ENCODE peak calls at places on chromosomes 12 and 14, in seven cellular contexts. E is IMR-90, Z is ascending aorta, K is cardiac muscle cell, G is Panc1, Y is right atrium auricular region, V is heart right ventricle. W is an unnamed sample.
A peak's percentile ranks its signal among the peaks of the same experiment; 100 is the strongest.

GRCh38 chr12:109258607-109259544 is 50.2 kb downstream of the FOXN4 start:
- DNase-seq in E (no peak), Z (no peak), K (no peak), G (no peak), Y (no peak), V (no peak), W (no peak)

GRCh38 chr12:31023271-31023724 is 50.4 kb upstream of the DDX11 start:
- DNase-seq in E (no peak), Z (peak; percentile 52), K (no peak), G (no peak), Y (no peak), V (no peak), W (no peak)

GRCh38 chr12:119666226-119666808 is 1.6 kb upstream of the PRKAB1 start:
- DNase-seq in E (no peak), Z (no peak), K (no peak), G (no peak), Y (no peak), V (no peak), W (no peak)

GRCh38 chr12:21354641-21355040 is 18.1 kb upstream of the IAPP start:
- DNase-seq in E (no peak), Z (no peak), K (no peak), G (no peak), Y (no peak), V (no peak), W (no peak)

GRCh38 chr14:98195256-98195655 is 1076.7 kb downstream of the BCL11B start:
- DNase-seq in E (no peak), Z (no peak), K (no peak), G (no peak), Y (no peak), V (no peak), W (no peak)

GRCh38 chr12:104219361-104219892 is 3.8 kb downstream of the TXNRD1 start:
- DNase-seq in E (peak; percentile 98), Z (no peak), K (no peak), G (peak; percentile 82), Y (no peak), V (no peak), W (no peak)

GRCh38 chr14:102655154-102655553 is 62.7 kb downstream of the RCOR1 start:
- DNase-seq in E (peak; percentile 57), Z (no peak), K (no peak), G (no peak), Y (no peak), V (no peak), W (no peak)

GRCh38 chr12:104049278-104050257 is at the start of gene GLT8D2:
- DNase-seq in E (peak; percentile 86), Z (peak; percentile 78), K (peak; percentile 85), G (no peak), Y (peak; percentile 65), V (peak; percentile 66), W (peak; percentile 79)

GRCh38 chr12:27650011-27650410 is 46.2 kb upstream of the REP15 start:
- DNase-seq in E (no peak), Z (no peak), K (no peak), G (no peak), Y (no peak), V (no peak), W (no peak)

GRCh38 chr14:99143126-99143525 is 128.9 kb downstream of the BCL11B start:
- DNase-seq in E (no peak), Z (no peak), K (no peak), G (no peak), Y (no peak), V (no peak), W (no peak)

GRCh38 chr12:103626498-103626897 is 39.4 kb downstream of the STAB2 start:
- DNase-seq in E (peak; percentile 51), Z (peak; percentile 67), K (peak; percentile 44), G (no peak), Y (peak; percentile 71), V (peak; percentile 43), W (peak; percentile 73)

GRCh38 chr12:93379432-93380308 is 1.9 kb downstream of the NUDT4 start:
- DNase-seq in E (peak; percentile 14), Z (no peak), K (no peak), G (no peak), Y (peak; percentile 40), V (no peak), W (no peak)

GRCh38 chr12:123934016-123934620 is 38.5 kb downstream of the CCDC92 start:
- DNase-seq in E (no peak), Z (peak; percentile 48), K (no peak), G (no peak), Y (no peak), V (no peak), W (no peak)

GRCh38 chr14:53496668-53497067 is 343.5 kb upstream of the DDHD1 start:
- DNase-seq in E (no peak), Z (no peak), K (no peak), G (no peak), Y (no peak), V (no peak), W (no peak)

GRCh38 chr14:79424462-79424861 is 786.8 kb downstream of the DIO2 start:
- DNase-seq in E (peak; percentile 63), Z (no peak), K (no peak), G (no peak), Y (no peak), V (no peak), W (no peak)

GRCh38 chr14:92513966-92514843 is 624 bp downstream of the RIN3 start:
- DNase-seq in E (peak; percentile 22), Z (no peak), K (peak; percentile 19), G (no peak), Y (no peak), V (no peak), W (peak; percentile 68)

GRCh38 chr12:25387136-25388050 is 136.7 kb upstream of the KRAS start:
- DNase-seq in E (peak; percentile 92), Z (peak; percentile 92), K (peak; percentile 92), G (peak; percentile 92), Y (peak; percentile 91), V (peak; percentile 73), W (peak; percentile 93)

GRCh38 chr12:25384954-25385216 is 134.2 kb upstream of the KRAS start:
- DNase-seq in E (no peak), Z (no peak), K (no peak), G (no peak), Y (no peak), V (no peak), W (no peak)

GRCh38 chr12:25384038-25384953 is 133.6 kb upstream of the KRAS start:
- DNase-seq in E (peak; percentile 11), Z (no peak), K (no peak), G (no peak), Y (no peak), V (no peak), W (no peak)

GRCh38 chr12:25388216-25388615 is 137.5 kb upstream of the KRAS start:
- DNase-seq in E (peak; percentile 25), Z (no peak), K (no peak), G (no peak), Y (no peak), V (no peak), W (no peak)

GRCh38 chr12:25386823-25387134 is 136.1 kb upstream of the KRAS start:
- DNase-seq in E (no peak), Z (no peak), K (peak; percentile 15), G (no peak), Y (no peak), V (no peak), W (peak; percentile 33)
- H3K27ac ChIP-seq in E (peak overlapping the region; percentile 85), Z (peak overlapping the region; percentile 100), K (peak overlapping the region; percentile 97), G (peak overlapping the region; percentile 85), Y (peak overlapping the region; percentile 99), V (peak overlapping the region; percentile 99), W (peak overlapping the region; percentile 84)

DNA sequence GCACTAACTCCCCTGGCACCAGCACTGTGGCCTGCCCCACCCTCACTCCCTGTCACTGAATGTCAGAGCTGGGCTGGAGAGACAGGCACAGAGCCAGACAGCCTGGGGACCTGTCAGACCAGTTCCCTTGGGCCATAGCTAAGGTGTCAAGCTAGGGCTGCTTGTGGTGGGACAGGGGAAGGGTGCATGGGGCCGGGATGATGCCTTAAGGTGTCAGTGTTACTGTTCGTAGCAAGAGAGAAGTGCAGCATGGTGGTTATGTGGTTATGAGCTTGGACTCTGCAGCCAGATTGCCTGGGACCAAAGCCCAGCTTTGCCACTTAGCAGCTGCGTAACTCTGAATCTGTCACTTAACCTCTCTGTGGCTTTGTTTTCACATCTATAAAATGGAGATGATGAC is 3.8 kb downstream of the RAPGEF3 start:
- DNase-seq in E (no peak), Z (no peak), K (no peak), G (no peak), Y (no peak), V (peak; percentile 50), W (no peak)
- H3K4me3 ChIP-seq in E (no peak overlapping the region), Z (peak overlapping the region; percentile 81), K (no peak overlapping the region), G (no peak overlapping the region), Y (peak overlapping the region; percentile 65), V (no peak overlapping the region), W (no peak overlapping the region)

GRCh38 chr14:89330236-89331002 is 86.6 kb downstream of the FOXN3 start:
- DNase-seq in E (peak; percentile 97), Z (peak; percentile 87), K (no peak), G (no peak), Y (peak; percentile 78), V (no peak), W (no peak)
- H3K27ac ChIP-seq in E (peak overlapping the region; percentile 70), Z (peak overlapping the region; percentile 29), K (no peak overlapping the region), G (no peak overlapping the region), Y (peak overlapping the region; percentile 31), V (no peak overlapping the region), W (no peak overlapping the region)

GRCh38 chr14:103930051-103930604 is 1.9 kb downstream of the TDRD9 start:
- DNase-seq in E (no peak), Z (no peak), K (no peak), G (no peak), Y (no peak), V (no peak), W (no peak)

GRCh38 chr14:103925316-103925715 is 2.9 kb upstream of the TDRD9 start:
- DNase-seq in E (no peak), Z (no peak), K (no peak), G (no peak), Y (no peak), V (no peak), W (no peak)

GRCh38 chr14:103931422-103931821 is 3.2 kb downstream of the TDRD9 start:
- DNase-seq in E (no peak), Z (no peak), K (no peak), G (no peak), Y (no peak), V (no peak), W (no peak)

GRCh38 chr14:103927566-103927965 is 690 bp upstream of the TDRD9 start:
- DNase-seq in E (no peak), Z (no peak), K (no peak), G (no peak), Y (no peak), V (no peak), W (no peak)

DNA sequence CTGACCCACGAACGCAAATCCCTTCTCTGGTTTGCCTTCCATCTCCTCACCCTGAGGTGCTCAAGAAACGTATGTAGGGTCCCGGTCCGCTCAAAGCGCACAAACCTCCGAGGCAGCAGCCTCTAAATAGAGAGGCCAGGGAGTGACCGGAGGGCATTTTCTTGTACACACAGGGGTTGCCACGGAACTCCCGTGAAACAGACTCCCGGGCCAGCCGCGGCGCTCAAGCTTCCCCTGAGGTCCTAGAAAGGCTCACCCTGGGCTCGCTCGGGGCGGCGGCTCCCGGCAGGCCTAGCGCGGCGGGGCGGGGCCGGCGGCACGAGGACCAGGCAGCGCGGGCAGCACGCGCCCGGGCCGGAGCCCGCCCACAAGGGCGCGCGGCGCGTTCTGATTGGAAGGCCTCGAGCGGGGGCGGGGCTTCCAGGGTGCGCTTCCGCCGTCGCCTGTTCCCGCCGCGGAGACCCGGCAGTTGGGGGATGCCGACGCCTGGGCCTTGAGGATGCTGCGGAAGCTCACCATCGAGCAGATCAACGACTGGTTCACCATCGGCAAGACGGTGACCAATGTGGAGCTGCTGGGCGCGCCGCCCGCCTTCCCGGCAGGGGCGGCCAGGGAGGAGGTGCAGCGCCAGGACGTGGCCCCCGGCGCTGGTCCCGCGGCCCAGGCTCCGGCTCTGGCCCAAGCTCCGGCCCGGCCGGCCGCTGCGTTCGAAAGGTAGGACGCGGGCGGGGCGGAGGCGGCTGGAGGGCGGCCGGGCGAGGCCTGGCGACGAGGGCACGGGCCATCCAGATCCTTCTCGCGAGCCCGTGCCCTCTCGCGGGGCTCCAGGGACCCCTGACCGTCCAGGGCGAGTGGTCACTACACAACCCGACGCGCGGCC is at the start of gene TDRD9:
- DNase-seq in E (no peak), Z (no peak), K (no peak), G (no peak), Y (no peak), V (no peak), W (no peak)
- H3K4me3 ChIP-seq in E (no peak within 1 kb of the TSS), Z (no peak within 1 kb of the TSS), K (no peak within 1 kb of the TSS), G (no peak within 1 kb of the TSS), Y (no peak within 1 kb of the TSS), V (no peak within 1 kb of the TSS), W (no peak within 1 kb of the TSS)